ENCODE peak calls at places on chromosomes 1 and 21, in eight cellular contexts. L is mesendoderm, K is cardiac muscle cell, R is mucosa of descending colon, P is endothelial cell of umbilical vein, V is small intestine, A is PC-9, X is fibroblast of lung. J is an unnamed sample. For H3K4me1 and H3K36me3, the result is how much of the 10 kb centered on the place peaks cover.

GRCh38 chr1:82542766-82543165 is 742.0 kb downstream of the ADGRL2 start:
- DNase-seq in L (no peak), K (no peak), R (no peak), P (no peak), V (no peak), A (no peak), X (peak), J (no peak)

GRCh38 chr1:68230901-68231626 is 1.3 kb downstream of the WLS start:
- DNase-seq in L (no peak), K (peak), R (peak), P (no peak), V (peak), A (peak), X (no peak), J (peak)

GRCh38 chr1:115222616-115223402 is 115.2 kb downstream of the NGF start:
- DNase-seq in L (no peak), K (no peak), R (no peak), P (no peak), V (no peak), A (peak), X (no peak), J (no peak)

GRCh38 chr1:212712451-212713303 is 13.0 kb upstream of the BATF3 start:
- DNase-seq in L (peak), K (peak), R (no peak), P (peak), V (no peak), A (no peak), X (no peak), J (no peak)

GRCh38 chr1:71572038-71572437 is 491.2 kb upstream of the ZRANB2 start:
- DNase-seq in L (no peak), K (no peak), R (no peak), P (no peak), V (no peak), A (no peak), X (peak), J (no peak)

GRCh38 chr1:151960780-151961513 is 32.7 kb downstream of the S100A10 start:
- DNase-seq in L (no peak), K (no peak), R (no peak), P (peak), V (no peak), A (no peak), X (no peak), J (no peak)

GRCh38 chr1:24493785-24494184 is 8.9 kb upstream of the RCAN3 start:
- DNase-seq in L (no peak), K (no peak), R (no peak), P (no peak), V (no peak), A (no peak), X (no peak), J (no peak)

GRCh38 chr1:66182551-66183178 is 351.3 kb upstream of the SGIP1 start:
- DNase-seq in L (no peak), K (peak), R (no peak), P (no peak), V (peak), A (peak), X (peak), J (no peak)

GRCh38 chr21:34227386-34227852 is 136.4 kb upstream of the KCNE2 start:
- DNase-seq in L (no peak), K (peak), R (no peak), P (no peak), V (no peak), A (no peak), X (peak), J (no peak)

GRCh38 chr21:35503646-35504045 is 454.5 kb upstream of the RUNX1 start:
- DNase-seq in L (peak), K (peak), R (no peak), P (peak), V (no peak), A (no peak), X (no peak), J (no peak)

GRCh38 chr1:51119331-51119730 is 17.3 kb downstream of the C1orf185 start:
- DNase-seq in L (peak), K (no peak), R (no peak), P (no peak), V (no peak), A (no peak), X (no peak), J (no peak)

GRCh38 chr1:35288761-35289160 is 20.3 kb downstream of the ZMYM4 start:
- DNase-seq in L (no peak), K (peak), R (no peak), P (peak), V (no peak), A (no peak), X (peak), J (no peak)

GRCh38 chr1:212121772-212122171 is 86.2 kb downstream of the DTL start:
- DNase-seq in L (no peak), K (no peak), R (no peak), P (no peak), V (no peak), A (no peak), X (no peak), J (no peak)

GRCh38 chr1:22286491-22286890 is 143.6 kb upstream of the WNT4 start:
- DNase-seq in L (no peak), K (no peak), R (no peak), P (no peak), V (no peak), A (no peak), X (no peak), J (no peak)

GRCh38 chr1:28577052-28577678 is 14.9 kb upstream of the RAB42 start:
- DNase-seq in L (no peak), K (no peak), R (no peak), P (no peak), V (peak), A (no peak), X (no peak), J (no peak)

GRCh38 chr1:63935148-63935547 is 161.3 kb downstream of the ROR1 start:
- DNase-seq in L (no peak), K (no peak), R (no peak), P (no peak), V (peak), A (peak), X (peak), J (peak)

GRCh38 chr1:231931846-231932454 is 305.4 kb downstream of the DISC1 start:
- DNase-seq in L (peak), K (no peak), R (no peak), P (no peak), V (peak), A (no peak), X (no peak), J (no peak)

GRCh38 chr1:234699795-234700665 is 90.1 kb upstream of the IRF2BP2 start:
- DNase-seq in L (no peak), K (peak), R (no peak), P (peak), V (peak), A (no peak), X (peak), J (no peak)

GRCh38 chr1:6265173-6265572 is 4.3 kb upstream of the GPR153 start:
- DNase-seq in L (no peak), K (no peak), R (no peak), P (no peak), V (peak), A (no peak), X (no peak), J (no peak)

GRCh38 chr1:91171906-91172305 is 150.1 kb upstream of the ZNF644 start:
- DNase-seq in L (no peak), K (peak), R (no peak), P (no peak), V (no peak), A (no peak), X (peak), J (no peak)

GRCh38 chr1:9629445-9630201 is 21.9 kb upstream of the PIK3CD start:
- DNase-seq in L (no peak), K (no peak), R (peak), P (no peak), V (peak), A (no peak), X (no peak), J (peak)

GRCh38 chr1:87331319-87332269 is 2.9 kb downstream of the LMO4 start:
- DNase-seq in L (peak), K (peak), R (peak), P (peak), V (peak), A (peak), X (peak), J (peak)
- H3K4me1 ChIP-seq in L (under half), K (under half), R (under half), P (under half), V (under half), A (under half), X (under half), J (under half)

DNA sequence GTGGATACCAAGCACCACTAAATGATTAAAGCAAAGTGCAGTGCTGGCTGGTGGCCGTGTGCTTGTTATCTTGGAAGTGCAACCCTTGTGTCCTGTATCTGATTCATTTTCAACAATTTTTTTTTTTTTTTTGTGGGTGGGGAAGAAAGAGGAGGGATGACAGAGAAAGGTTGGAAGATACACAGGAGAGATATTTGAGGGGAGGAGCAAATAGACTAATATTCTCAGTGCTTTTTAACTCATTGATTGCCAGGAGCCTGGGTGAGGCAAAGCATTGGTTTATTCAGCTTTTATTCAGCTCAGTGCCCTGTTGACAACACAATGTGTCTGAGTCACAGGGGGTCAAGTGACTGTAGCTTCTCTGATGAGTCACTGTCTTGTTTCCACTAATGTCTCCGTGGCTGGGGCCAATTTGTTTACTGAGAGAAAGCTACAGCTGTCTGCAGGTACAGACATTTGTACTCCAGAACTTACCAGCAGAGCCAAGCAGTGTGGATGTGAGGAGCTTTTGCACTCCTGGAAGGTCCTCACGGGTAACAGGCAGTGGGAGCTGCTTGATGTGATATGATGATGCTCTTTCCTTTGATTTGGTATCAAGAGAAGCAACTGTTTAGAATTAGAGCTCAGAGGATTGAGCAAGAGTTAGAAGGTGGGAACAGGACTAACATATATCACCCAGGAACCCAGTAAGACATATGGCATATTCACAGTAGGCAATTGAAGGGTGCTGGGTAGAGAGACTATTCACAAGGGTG is 23.6 kb upstream of the DNM3 start:
- DNase-seq in L (peak), K (peak), R (no peak), P (peak), V (no peak), A (peak), X (peak), J (no peak)
- H3K36me3 ChIP-seq in L (under half), K (under half), R (under half), P (under half), V (under half), A (under half), X (under half), J (under half)

DNA sequence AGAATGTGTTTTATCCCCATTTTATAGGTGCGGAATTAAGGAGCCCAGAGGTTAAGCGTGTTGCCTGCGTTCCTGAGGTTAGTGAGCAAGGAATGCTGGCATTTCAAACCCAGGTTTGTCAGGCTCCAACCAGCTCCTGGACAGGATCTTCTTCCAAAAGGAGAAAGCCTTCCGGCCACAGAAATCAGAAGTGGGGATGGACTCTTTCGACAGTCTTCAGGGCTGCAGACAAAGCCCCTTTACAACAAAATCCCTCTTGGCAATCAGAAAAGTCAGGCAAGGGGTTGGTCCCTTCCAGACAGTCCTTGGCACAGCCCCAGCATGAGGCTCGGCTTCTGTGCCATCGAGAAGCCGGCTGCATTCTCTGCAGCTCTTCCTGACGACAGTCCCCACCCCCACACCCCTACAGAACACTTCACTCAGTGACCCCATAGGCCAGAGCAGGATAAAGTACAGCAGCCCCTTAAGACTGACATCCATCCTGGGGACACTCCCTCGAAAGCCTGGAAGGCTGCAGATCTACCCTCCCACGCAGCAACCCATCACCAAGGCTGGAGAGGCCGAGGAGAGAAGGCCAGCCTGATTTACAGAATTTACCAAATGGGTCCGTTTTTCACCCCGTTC is 82.1 kb downstream of the SSBP3 start:
- DNase-seq in L (no peak), K (peak), R (no peak), P (no peak), V (no peak), A (no peak), X (no peak), J (no peak)
- H3K4me1 ChIP-seq in L (under half), K (half or more), R (under half), P (under half), V (under half), A (under half), X (under half), J (under half)

DNA sequence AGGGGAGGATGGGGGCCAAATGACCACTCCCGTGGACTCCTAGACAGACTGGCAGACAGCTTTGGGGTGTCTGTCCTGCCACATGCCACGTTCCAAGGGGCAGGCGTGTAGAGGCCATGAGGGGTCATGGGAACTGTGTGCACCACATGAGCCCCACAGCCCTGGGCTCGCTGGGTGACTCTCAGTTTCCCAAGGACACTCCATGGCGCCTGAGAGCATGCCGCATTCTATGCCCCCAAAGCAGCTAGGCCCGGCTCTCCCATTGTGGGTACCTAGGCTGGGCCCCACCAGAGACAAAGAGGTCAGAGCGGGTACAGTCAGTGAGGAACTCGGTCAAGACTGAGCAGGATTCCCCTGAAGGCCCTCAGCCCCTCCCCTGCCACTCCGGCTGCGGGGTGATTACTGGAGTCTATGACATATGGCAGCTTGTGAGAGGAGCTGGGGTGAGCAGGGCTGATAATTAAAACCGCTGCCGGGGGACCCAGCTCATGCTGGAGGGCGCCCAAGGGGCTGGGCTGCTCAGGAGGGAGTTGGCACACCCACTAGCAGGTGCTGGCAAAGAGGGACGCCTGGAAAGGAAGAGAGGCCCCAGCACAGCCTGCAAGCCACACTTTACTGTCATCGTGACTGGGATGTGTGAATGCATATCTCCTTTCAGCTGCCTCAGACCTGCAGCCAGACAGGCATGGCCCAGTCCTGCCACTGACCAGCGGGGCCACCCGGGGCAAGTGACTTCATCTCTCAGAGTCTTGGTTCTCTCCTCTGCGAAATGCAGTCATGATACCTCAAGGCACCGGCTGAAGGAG is 8.4 kb downstream of the LRP8 start:
- DNase-seq in L (no peak), K (no peak), R (peak), P (no peak), V (no peak), A (no peak), X (no peak), J (no peak)
- H3K36me3 ChIP-seq in L (under half), K (under half), R (under half), P (under half), V (under half), A (under half), X (under half), J (under half)

GRCh38 chr1:101311146-101311892 is 74.5 kb downstream of the S1PR1 start:
- DNase-seq in L (no peak), K (no peak), R (no peak), P (no peak), V (no peak), A (no peak), X (no peak), J (no peak)

GRCh38 chr1:101308001-101308659 is 71.3 kb downstream of the S1PR1 start:
- DNase-seq in L (no peak), K (no peak), R (no peak), P (no peak), V (no peak), A (no peak), X (no peak), J (no peak)

GRCh38 chr1:101309334-101310221 is 72.8 kb downstream of the S1PR1 start:
- DNase-seq in L (peak), K (peak), R (peak), P (peak), V (peak), A (peak), X (peak), J (peak)

GRCh38 chr1:101310484-101310883 is 73.7 kb downstream of the S1PR1 start:
- DNase-seq in L (no peak), K (no peak), R (no peak), P (no peak), V (no peak), A (no peak), X (no peak), J (no peak)

GRCh38 chr1:101308935-101309333 is 72.1 kb downstream of the S1PR1 start:
- DNase-seq in L (peak), K (no peak), R (no peak), P (no peak), V (no peak), A (no peak), X (no peak), J (no peak)
- H3K4me1 ChIP-seq in L (under half), K (under half), R (under half), P (under half), V (under half), A (under half), X (under half), J (under half)

J was measured in right lobe of liver.